ENCODE peak calls at places on chromosome 22, in eight cellular contexts. Z, V, Y, Q, U, K, I and J are unnamed samples.

GRCh38 chr22:47065756-47066615 is 303.5 kb downstream of the TBC1D22A start:
- DNase-seq in Z (peak), V (no peak), Y (no peak), Q (no peak), U (no peak), K (no peak), I (no peak), J (no peak)

GRCh38 chr22:26066534-26066933 is 102.7 kb upstream of the SEZ6L start:
- DNase-seq in Z (no peak), V (no peak), Y (no peak), Q (peak), U (peak), K (no peak), I (no peak), J (no peak)

GRCh38 chr22:48644108-48644507 is 1183.6 kb downstream of the BRD1 start:
- DNase-seq in Z (no peak), V (no peak), Y (peak), Q (no peak), U (no peak), K (no peak), I (no peak), J (no peak)

GRCh38 chr22:20946991-20947390 is 20.1 kb upstream of the AIFM3 start:
- DNase-seq in Z (peak), V (no peak), Y (no peak), Q (no peak), U (no peak), K (no peak), I (no peak), J (no peak)

GRCh38 chr22:46165975-46166374 is 15.6 kb downstream of the PPARA start:
- DNase-seq in Z (no peak), V (no peak), Y (no peak), Q (peak), U (no peak), K (no peak), I (no peak), J (no peak)

GRCh38 chr22:31730344-31730711 is 19.6 kb downstream of the PRR14L start:
- DNase-seq in Z (no peak), V (no peak), Y (no peak), Q (peak), U (no peak), K (no peak), I (no peak), J (no peak)

GRCh38 chr22:22945195-22945594 is 57.6 kb downstream of the IGLL5 start:
- DNase-seq in Z (no peak), V (no peak), Y (no peak), Q (no peak), U (no peak), K (no peak), I (no peak), J (no peak)

GRCh38 chr22:29704528-29705285 is 15.1 kb upstream of the CABP7 start:
- DNase-seq in Z (no peak), V (no peak), Y (peak), Q (no peak), U (peak), K (no peak), I (no peak), J (no peak)

GRCh38 chr22:41917906-41918791 is 3.3 kb upstream of the SHISA8 start:
- DNase-seq in Z (peak), V (no peak), Y (peak), Q (no peak), U (peak), K (no peak), I (no peak), J (no peak)

GRCh38 chr22:25039754-25040153 is 87.2 kb downstream of the KIAA1671 start:
- DNase-seq in Z (no peak), V (no peak), Y (no peak), Q (no peak), U (no peak), K (no peak), I (no peak), J (no peak)

GRCh38 chr22:50506611-50507420 is 686 bp downstream of the LMF2 start:
- DNase-seq in Z (peak), V (no peak), Y (no peak), Q (peak), U (no peak), K (no peak), I (no peak), J (no peak)

GRCh38 chr22:20000246-20001081 is 16.2 kb downstream of the ARVCF start:
- DNase-seq in Z (peak), V (no peak), Y (no peak), Q (peak), U (no peak), K (no peak), I (no peak), J (no peak)

GRCh38 chr22:43267332-43267731 is 75.8 kb downstream of the SCUBE1 start:
- DNase-seq in Z (no peak), V (no peak), Y (no peak), Q (no peak), U (no peak), K (no peak), I (no peak), J (no peak)

GRCh38 chr22:31244044-31244942 is 32.2 kb downstream of the LIMK2 start:
- DNase-seq in Z (no peak), V (no peak), Y (peak), Q (peak), U (no peak), K (no peak), I (no peak), J (no peak)

GRCh38 chr22:43317252-43317651 is 25.9 kb downstream of the SCUBE1 start:
- DNase-seq in Z (no peak), V (no peak), Y (no peak), Q (no peak), U (no peak), K (no peak), I (no peak), J (no peak)

GRCh38 chr22:33518405-33518804 is 401.9 kb downstream of the LARGE1 start:
- DNase-seq in Z (no peak), V (no peak), Y (no peak), Q (no peak), U (no peak), K (no peak), I (no peak), J (no peak)

GRCh38 chr22:43428005-43428485 is 16.2 kb downstream of the MPPED1 start:
- DNase-seq in Z (no peak), V (no peak), Y (no peak), Q (no peak), U (no peak), K (no peak), I (no peak), J (no peak)

GRCh38 chr22:23072911-23073491 is 2.7 kb downstream of the GNAZ start:
- DNase-seq in Z (peak), V (no peak), Y (no peak), Q (no peak), U (no peak), K (no peak), I (no peak), J (no peak)

GRCh38 chr22:22877523-22878210 is 9.9 kb upstream of the IGLL5 start:
- DNase-seq in Z (peak), V (peak), Y (peak), Q (peak), U (peak), K (peak), I (peak), J (peak)

GRCh38 chr22:24435861-24436351 is 8.5 kb downstream of the ADORA2A start:
- DNase-seq in Z (peak), V (no peak), Y (peak), Q (no peak), U (no peak), K (no peak), I (no peak), J (no peak)

GRCh38 chr22:46047841-46048595 is 71.1 kb upstream of the WNT7B start:
- DNase-seq in Z (peak), V (no peak), Y (peak), Q (no peak), U (no peak), K (no peak), I (no peak), J (no peak)

GRCh38 chr22:26751217-26751616 is 93.8 kb downstream of the MIAT start:
- DNase-seq in Z (no peak), V (no peak), Y (no peak), Q (peak), U (peak), K (no peak), I (no peak), J (no peak)

GRCh38 chr22:21961886-21962654 is 9.4 kb upstream of the PPM1F start:
- DNase-seq in Z (no peak), V (no peak), Y (peak), Q (no peak), U (no peak), K (no peak), I (no peak), J (no peak)

GRCh38 chr22:31481129-31481528 is 8.5 kb downstream of the EIF4ENIF1 start:
- DNase-seq in Z (no peak), V (no peak), Y (no peak), Q (no peak), U (no peak), K (no peak), I (no peak), J (no peak)

GRCh38 chr22:37123649-37124048 is 14.1 kb upstream of the TMPRSS6 start:
- DNase-seq in Z (no peak), V (no peak), Y (no peak), Q (no peak), U (no peak), K (no peak), I (no peak), J (no peak)